ENCODE peak calls at places on chromosomes 2 and 18, in eight cellular contexts. A, K, L, G, Y, M, F and I are unnamed samples.
A peak's percentile ranks its signal among the peaks of the same experiment; 100 is the strongest.

GRCh38 chr18:77203071-77203470 is 46.6 kb upstream of the GALR1 start:
- DNase-seq in A (no peak), G (no peak), M (peak; percentile 35), L (peak; percentile 30), Y (no peak), K (no peak), F (peak; percentile 42), I (no peak)

GRCh38 chr2:30404354-30405265 is 42.4 kb upstream of the LCLAT1 start:
- DNase-seq in L (peak; percentile 18), G (peak; percentile 17), A (no peak), M (no peak), K (no peak), Y (no peak), F (peak; percentile 52), I (no peak)

GRCh38 chr2:8568543-8569302 is 113.1 kb upstream of the ID2 start:
- DNase-seq in G (no peak), Y (no peak), F (no peak), A (no peak), M (no peak), K (no peak), L (no peak), I (no peak)

GRCh38 chr2:112092286-112093041 is 37.4 kb downstream of the TMEM87B start:
- DNase-seq in M (no peak), L (peak; percentile 82), A (no peak), F (no peak), G (no peak), Y (peak; percentile 80), K (peak; percentile 44), I (no peak)

GRCh38 chr2:190809139-190809764 is 71.4 kb upstream of the GLS start:
- DNase-seq in M (no peak), Y (no peak), F (no peak), A (no peak), G (no peak), L (no peak), K (no peak), I (no peak)

GRCh38 chr2:74831693-74832530 is 2.0 kb upstream of the HK2 start:
- DNase-seq in M (no peak), Y (peak; percentile 49), G (no peak), L (no peak), K (no peak), A (no peak), F (no peak), I (no peak)

GRCh38 chr18:50170004-50170403 is 24.9 kb downstream of the MYO5B start:
- DNase-seq in F (peak; percentile 12), L (no peak), K (no peak), M (no peak), Y (no peak), A (no peak), G (no peak), I (no peak)

GRCh38 chr2:7037340-7038333 is 120.4 kb downstream of the RNF144A start:
- DNase-seq in L (peak; percentile 68), K (no peak), A (peak; percentile 67), M (peak; percentile 70), G (peak; percentile 60), Y (peak; percentile 57), F (peak; percentile 74), I (peak; percentile 30)

GRCh38 chr2:204177977-204178522 is 241.5 kb downstream of the ICOS start:
- DNase-seq in K (no peak), F (peak; percentile 66), A (peak; percentile 7), G (peak; percentile 41), M (peak; percentile 37), Y (peak; percentile 19), L (peak; percentile 16), I (peak; percentile 41)

GRCh38 chr2:25349397-25349796 is 7.7 kb upstream of the DNMT3A start:
- DNase-seq in M (no peak), L (peak; percentile 74), Y (peak; percentile 64), K (no peak), G (peak; percentile 19), A (no peak), F (no peak), I (no peak)

DNA sequence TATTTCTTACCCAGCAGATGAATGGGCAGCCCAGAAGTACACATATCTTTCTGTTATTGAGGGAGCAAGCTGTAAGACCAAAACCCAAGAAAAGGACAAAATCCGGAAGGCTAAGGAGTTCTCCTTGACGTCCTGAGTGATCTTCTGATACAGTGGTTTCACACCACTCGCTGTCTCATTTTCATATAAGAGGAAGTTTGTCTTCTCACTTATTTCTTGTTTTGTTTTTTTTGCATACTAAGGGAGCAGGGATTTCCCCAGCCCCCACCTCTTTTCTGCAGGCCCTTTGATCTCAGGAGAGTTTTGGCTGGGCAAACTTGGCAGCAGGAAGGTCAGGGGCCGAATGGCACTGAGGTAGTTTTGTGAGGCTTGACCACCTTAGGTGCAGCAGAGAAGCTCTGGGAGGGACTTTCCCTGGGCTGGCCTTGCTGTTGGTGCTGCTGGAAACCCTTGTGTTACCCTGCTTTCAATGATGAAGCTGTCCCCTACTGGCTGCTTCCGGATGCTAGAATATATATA is 13.3 kb downstream of the CHRNA1 start:
- DNase-seq in K (no peak), A (peak; percentile 74), G (no peak), F (no peak), L (no peak), Y (no peak), M (no peak), I (peak; percentile 28)
- TF ChIP-seq CTCF in K (no peak), A (peak; percentile 25), G (no peak), F (no peak), L (no peak), Y (no peak), M (no peak), I (no peak)

GRCh38 chr2:38945372-38945771 is 55.7 kb downstream of the ARHGEF33 start:
- DNase-seq in G (no peak), L (no peak), F (no peak), K (no peak), M (no peak), Y (no peak), A (no peak), I (no peak)

GRCh38 chr2:38948387-38948882 is 58.8 kb downstream of the ARHGEF33 start:
- DNase-seq in G (no peak), Y (no peak), K (no peak), A (no peak), F (no peak), L (no peak), M (no peak), I (no peak)

GRCh38 chr2:38948995-38949394 is 59.3 kb downstream of the ARHGEF33 start:
- DNase-seq in K (no peak), A (no peak), L (no peak), M (no peak), Y (no peak), F (no peak), G (no peak), I (no peak)

GRCh38 chr2:38945931-38946330 is 56.3 kb downstream of the ARHGEF33 start:
- DNase-seq in K (no peak), L (no peak), Y (no peak), M (no peak), F (no peak), G (no peak), A (no peak), I (no peak)

GRCh38 chr2:38947241-38948239 is 57.9 kb downstream of the ARHGEF33 start:
- DNase-seq in Y (peak; percentile 84), F (peak; percentile 89), L (peak; percentile 84), A (peak; percentile 65), M (peak; percentile 71), K (peak; percentile 58), G (peak; percentile 30), I (peak; percentile 24)
- TF ChIP-seq CTCF in Y (peak; percentile 68), F (peak; percentile 79), L (peak; percentile 82), A (peak; percentile 77), M (peak; percentile 71), K (peak; percentile 73), G (peak; percentile 54), I (peak; percentile 59)

GRCh38 chr2:147008481-147008880 is 836.3 kb upstream of the ACVR2A start:
- DNase-seq in L (no peak), Y (peak; percentile 19), A (no peak), K (no peak), G (no peak), F (no peak), M (no peak), I (no peak)
- TF ChIP-seq CTCF in L (no peak), Y (no peak), A (no peak), K (no peak), G (no peak), F (no peak), M (no peak), I (no peak)

GRCh38 chr2:12168354-12169059 is 422.1 kb downstream of the LPIN1 start:
- DNase-seq in L (no peak), Y (no peak), F (no peak), M (no peak), A (no peak), G (no peak), K (no peak), I (no peak)

GRCh38 chr2:12169721-12170120 is 423.3 kb downstream of the LPIN1 start:
- DNase-seq in K (no peak), G (peak; percentile 35), M (no peak), F (peak; percentile 31), L (peak; percentile 97), A (no peak), Y (peak; percentile 96), I (no peak)

GRCh38 chr2:12169060-12169406 is 422.6 kb downstream of the LPIN1 start:
- DNase-seq in K (no peak), F (no peak), Y (peak; percentile 88), G (peak; percentile 21), L (peak; percentile 84), A (no peak), M (no peak), I (no peak)

GRCh38 chr2:12170151-12170550 is 423.7 kb downstream of the LPIN1 start:
- DNase-seq in M (no peak), F (no peak), Y (no peak), K (no peak), A (no peak), L (no peak), G (no peak), I (no peak)

GRCh38 chr2:12167525-12168317 is 421.3 kb downstream of the LPIN1 start:
- DNase-seq in F (peak; percentile 78), G (no peak), K (no peak), M (peak; percentile 43), A (no peak), L (no peak), Y (no peak), I (no peak)
- TF ChIP-seq CTCF in F (peak; percentile 60), G (no peak), K (no peak), M (peak; percentile 50), A (no peak), L (no peak), Y (no peak), I (no peak)